ENCODE peak calls at places on chromosome 6, in five cellular contexts. U is AG04450, Y is PC-3, X is tibial nerve, M is lower leg skin. L is an unnamed sample.

GRCh38 chr6:56226946-56227879 is 20.2 kb downstream of the COL21A1 start:
- DNase-seq in M (no peak), Y (peak), U (no peak), X (no peak), L (no peak)

GRCh38 chr6:44542401-44543116 is 155.1 kb downstream of the CDC5L start:
- DNase-seq in Y (no peak), X (no peak), M (no peak), U (no peak), L (no peak)

GRCh38 chr6:139392834-139393233 is 18.4 kb upstream of the CITED2 start:
- DNase-seq in X (no peak), M (no peak), U (no peak), Y (peak), L (no peak)

GRCh38 chr6:12138377-12138776 is 126.3 kb downstream of the HIVEP1 start:
- DNase-seq in X (no peak), U (no peak), M (no peak), Y (no peak), L (no peak)

GRCh38 chr6:1872649-1873131 is 263.0 kb downstream of the FOXC1 start:
- DNase-seq in Y (no peak), M (no peak), U (peak), X (no peak), L (peak)

GRCh38 chr6:131067521-131067920 is 4.5 kb upstream of the EPB41L2 start:
- DNase-seq in Y (no peak), X (no peak), U (no peak), M (no peak), L (no peak)

GRCh38 chr6:2412731-2413130 is 167.3 kb upstream of the GMDS start:
- DNase-seq in M (no peak), X (no peak), Y (peak), U (peak), L (no peak)

GRCh38 chr6:33616113-33616512 is 5.0 kb upstream of the ITPR3 start:
- DNase-seq in Y (no peak), M (no peak), X (no peak), U (no peak), L (no peak)

GRCh38 chr6:108707328-108707976 is 140.8 kb upstream of the ARMC2 start:
- DNase-seq in X (peak), M (no peak), U (no peak), Y (no peak), L (no peak)

GRCh38 chr6:125808591-125808990 is 17.8 kb downstream of the NCOA7 start:
- DNase-seq in M (no peak), Y (no peak), X (no peak), U (no peak), L (no peak)

GRCh38 chr6:163218361-163218894 is 196.1 kb upstream of the QKI start:
- DNase-seq in U (no peak), X (no peak), Y (no peak), M (no peak), L (no peak)

GRCh38 chr6:114339706-114340105 is 3.1 kb downstream of the HS3ST5 start:
- DNase-seq in M (no peak), X (no peak), Y (peak), U (no peak), L (no peak)

GRCh38 chr6:79604583-79605037 is 26.5 kb upstream of the SH3BGRL2 start:
- DNase-seq in U (peak), M (no peak), X (no peak), Y (no peak), L (peak)

GRCh38 chr6:104644848-104645247 is 214.9 kb downstream of the HACE1 start:
- DNase-seq in M (no peak), X (no peak), U (no peak), Y (no peak), L (no peak)

GRCh38 chr6:16179970-16180431 is 51.1 kb downstream of the MYLIP start:
- DNase-seq in U (no peak), X (no peak), Y (no peak), M (no peak), L (no peak)

GRCh38 chr6:36949636-36950035 is 4.9 kb upstream of the PI16 start:
- DNase-seq in M (no peak), X (no peak), Y (peak), U (no peak), L (peak)

GRCh38 chr6:90098025-90098474 is 198.6 kb downstream of the BACH2 start:
- DNase-seq in M (peak), U (peak), Y (peak), X (peak), L (peak)

GRCh38 chr6:89369009-89369408 is 16.5 kb upstream of the UBE2J1 start:
- DNase-seq in U (peak), Y (peak), X (peak), M (no peak), L (peak)

GRCh38 chr6:30826961-30827342 is 57.4 kb upstream of the DDR1 start:
- DNase-seq in M (no peak), X (no peak), U (no peak), Y (peak), L (peak)

GRCh38 chr6:124964084-124964763 is 2.0 kb downstream of the RNF217 start:
- DNase-seq in U (no peak), X (peak), M (peak), Y (no peak), L (peak)

GRCh38 chr6:77368660-77369313 is 94.5 kb downstream of the HTR1B start:
- DNase-seq in U (no peak), Y (no peak), X (no peak), M (peak), L (peak)

GRCh38 chr6:47759364-47759763 is 22.5 kb upstream of the OPN5 start:
- DNase-seq in U (no peak), M (no peak), X (no peak), Y (peak), L (no peak)

GRCh38 chr6:133779916-133780315 is 109.0 kb upstream of the TCF21 start:
- DNase-seq in X (no peak), Y (no peak), U (no peak), M (no peak), L (no peak)

GRCh38 chr6:16802071-16802470 is 40.8 kb upstream of the ATXN1 start:
- DNase-seq in X (no peak), Y (no peak), U (no peak), M (peak), L (no peak)

GRCh38 chr6:56851541-56852248 is 103.2 kb upstream of the BEND6 start:
- DNase-seq in U (peak), M (peak), X (peak), Y (peak), L (peak)

GRCh38 chr6:2706482-2706881 is 44.2 kb downstream of the MYLK4 start:
- DNase-seq in X (no peak), U (no peak), Y (no peak), M (no peak), L (no peak)

GRCh38 chr6:159233365-159234101 is 64.3 kb downstream of the FNDC1 start:
- DNase-seq in M (no peak), U (no peak), X (no peak), Y (no peak), L (no peak)

GRCh38 chr6:131917763-131918649 is 33.2 kb downstream of the CCN2 start:
- DNase-seq in X (no peak), U (no peak), M (no peak), Y (no peak), L (no peak)

GRCh38 chr6:158329531-158329930 is 17.3 kb downstream of the TULP4 start:
- DNase-seq in X (no peak), Y (no peak), M (no peak), U (no peak), L (no peak)

GRCh38 chr6:154932562-154933027 is 62.5 kb upstream of the TIAM2 start:
- DNase-seq in M (no peak), U (peak), Y (peak), X (no peak), L (peak)

GRCh38 chr6:139336488-139336887 is 38.0 kb downstream of the CITED2 start:
- DNase-seq in U (no peak), Y (no peak), M (no peak), X (no peak), L (peak)

GRCh38 chr6:156087487-156087886 is 631.8 kb upstream of the NOX3 start:
- DNase-seq in U (no peak), M (no peak), X (no peak), Y (no peak), L (no peak)

GRCh38 chr6:67544851-67545452 is 1090.1 kb upstream of the ADGRB3 start:
- DNase-seq in U (no peak), Y (no peak), M (no peak), X (no peak), L (peak)

GRCh38 chr6:12297363-12298016 is 7.3 kb downstream of the EDN1 start:
- DNase-seq in X (no peak), M (no peak), Y (no peak), U (no peak), L (no peak)

GRCh38 chr6:94736231-94736630 is 841.1 kb upstream of the MANEA start:
- DNase-seq in M (no peak), X (no peak), U (no peak), Y (no peak), L (no peak)

GRCh38 chr6:90131614-90132423 is 164.8 kb downstream of the BACH2 start:
- DNase-seq in U (peak), Y (no peak), M (peak), X (peak), L (no peak)

GRCh38 chr6:2426561-2427340 is 181.3 kb upstream of the GMDS start:
- DNase-seq in X (no peak), Y (no peak), M (no peak), U (no peak), L (no peak)

GRCh38 chr6:75479712-75480111 is 13.9 kb downstream of the FILIP1 start:
- DNase-seq in M (no peak), Y (no peak), X (no peak), U (no peak), L (no peak)

GRCh38 chr6:113847435-113847834 is 9.7 kb upstream of the MARCKS start:
- DNase-seq in U (no peak), Y (no peak), M (no peak), X (no peak), L (no peak)

GRCh38 chr6:136137008-136137689 is 113.0 kb downstream of the MTFR2 start:
- DNase-seq in X (no peak), U (no peak), Y (peak), M (no peak), L (no peak)

DNA sequence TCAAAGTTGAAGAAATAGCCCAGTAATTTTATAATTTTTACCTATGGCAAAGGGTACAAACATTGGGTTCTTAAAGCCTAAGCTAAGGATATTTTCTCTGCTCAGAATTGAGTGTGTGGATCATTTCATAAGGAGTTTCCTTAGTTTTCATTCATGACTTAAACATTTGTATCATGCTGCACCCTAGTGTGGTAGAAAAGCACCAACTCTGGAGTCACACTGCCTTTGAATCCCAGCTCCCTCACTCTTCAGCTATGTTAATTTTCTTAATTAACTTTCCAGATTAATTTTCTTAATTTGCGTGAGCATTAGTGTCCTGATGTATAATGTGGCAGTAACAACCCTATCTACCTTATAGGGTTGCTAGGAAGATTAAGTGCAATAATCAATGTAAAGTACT is 31.4 kb downstream of the DSE start:
- DNase-seq in X (no peak), U (no peak), M (no peak), Y (no peak), L (no peak)
- TF ChIP-seq CTCF in X (no peak), U (no peak), M (no peak), Y (no peak), L (peak)

GRCh38 chr6:20873425-20874190 is 339.4 kb downstream of the CDKAL1 start:
- DNase-seq in Y (peak), X (no peak), M (no peak), U (no peak), L (peak)
- TF ChIP-seq CTCF in Y (peak), X (no peak), M (no peak), U (no peak), L (no peak)

DNA sequence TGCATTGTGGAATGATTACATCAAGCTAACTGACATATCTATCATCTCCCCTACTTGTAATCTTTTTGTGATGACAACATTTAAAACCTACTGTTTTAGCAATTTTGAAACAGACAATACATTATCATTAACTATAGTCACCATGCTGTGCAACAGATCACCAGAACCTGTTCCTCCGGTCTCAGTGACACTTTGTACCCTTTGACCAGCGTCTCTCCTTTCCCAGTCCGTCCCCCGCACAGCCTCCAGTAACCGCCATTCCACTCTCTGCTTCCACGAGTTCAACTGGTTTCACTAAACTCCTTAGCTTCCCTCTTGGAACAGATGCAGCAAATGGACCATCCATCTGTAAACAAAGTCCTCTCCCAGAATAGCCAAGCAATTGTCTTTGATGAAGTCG is 21.8 kb downstream of the LRP11 start:
- DNase-seq in X (no peak), U (no peak), Y (no peak), M (no peak), L (no peak)
- TF ChIP-seq CTCF in X (no peak), U (no peak), Y (no peak), M (no peak), L (no peak)

DNA sequence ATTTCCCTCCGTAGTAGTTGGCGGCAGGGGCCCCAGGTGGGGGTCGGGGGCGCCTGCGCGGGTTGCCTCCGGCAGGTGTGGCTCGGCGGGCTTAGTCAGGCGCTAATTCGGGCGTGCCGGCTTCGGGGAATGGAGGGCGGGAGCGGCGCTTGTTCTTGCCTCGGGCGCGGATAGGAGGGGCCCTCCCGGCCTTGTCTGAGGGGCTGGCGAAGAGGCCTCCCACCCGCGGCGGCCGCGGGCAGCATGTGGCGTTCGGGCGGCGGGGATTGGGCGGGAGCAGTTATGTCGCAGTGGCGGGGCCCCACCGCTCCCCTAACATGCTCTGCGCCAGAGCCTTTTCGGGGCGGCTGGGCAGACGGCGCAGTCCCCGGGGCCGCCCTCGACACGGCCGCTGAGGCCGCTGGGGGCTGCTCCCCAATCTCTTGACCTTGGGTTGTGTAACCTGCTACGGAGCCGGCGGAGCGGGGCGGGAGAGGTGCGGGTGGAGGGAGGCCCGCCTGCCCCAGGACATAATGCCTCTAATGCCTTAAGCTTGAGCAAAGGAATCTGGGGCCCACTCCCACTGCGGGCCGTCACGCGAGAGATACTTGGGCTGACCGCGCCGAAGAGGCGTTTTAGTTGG is 1.1 kb downstream of the AMD1 start:
- DNase-seq in Y (no peak), M (peak), X (no peak), U (no peak), L (peak)
- TF ChIP-seq CTCF in Y (no peak), M (no peak), X (no peak), U (no peak), L (no peak)

DNA sequence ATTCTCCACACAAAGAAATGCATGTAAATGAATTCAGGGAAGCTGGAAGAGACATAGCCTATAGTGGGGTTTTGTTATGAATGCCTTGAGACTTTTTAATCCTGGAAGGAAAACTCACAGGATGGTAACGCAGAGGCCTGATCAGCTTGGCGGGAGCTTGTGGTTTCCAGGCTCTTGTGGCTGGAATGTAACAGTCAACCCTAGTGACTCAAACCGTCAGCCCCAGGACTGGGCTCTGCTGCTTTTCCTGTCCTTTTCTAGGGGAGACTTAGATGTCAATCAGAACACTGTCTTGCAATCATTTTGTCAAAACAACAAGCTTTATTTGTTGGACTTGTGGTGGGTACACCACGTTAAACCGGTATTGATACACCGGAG is 34.9 kb downstream of the KIF25 start:
- DNase-seq in Y (peak), M (peak), U (peak), X (no peak), L (peak)
- TF ChIP-seq CTCF in Y (no peak), M (no peak), U (peak), X (no peak), L (no peak)

DNA sequence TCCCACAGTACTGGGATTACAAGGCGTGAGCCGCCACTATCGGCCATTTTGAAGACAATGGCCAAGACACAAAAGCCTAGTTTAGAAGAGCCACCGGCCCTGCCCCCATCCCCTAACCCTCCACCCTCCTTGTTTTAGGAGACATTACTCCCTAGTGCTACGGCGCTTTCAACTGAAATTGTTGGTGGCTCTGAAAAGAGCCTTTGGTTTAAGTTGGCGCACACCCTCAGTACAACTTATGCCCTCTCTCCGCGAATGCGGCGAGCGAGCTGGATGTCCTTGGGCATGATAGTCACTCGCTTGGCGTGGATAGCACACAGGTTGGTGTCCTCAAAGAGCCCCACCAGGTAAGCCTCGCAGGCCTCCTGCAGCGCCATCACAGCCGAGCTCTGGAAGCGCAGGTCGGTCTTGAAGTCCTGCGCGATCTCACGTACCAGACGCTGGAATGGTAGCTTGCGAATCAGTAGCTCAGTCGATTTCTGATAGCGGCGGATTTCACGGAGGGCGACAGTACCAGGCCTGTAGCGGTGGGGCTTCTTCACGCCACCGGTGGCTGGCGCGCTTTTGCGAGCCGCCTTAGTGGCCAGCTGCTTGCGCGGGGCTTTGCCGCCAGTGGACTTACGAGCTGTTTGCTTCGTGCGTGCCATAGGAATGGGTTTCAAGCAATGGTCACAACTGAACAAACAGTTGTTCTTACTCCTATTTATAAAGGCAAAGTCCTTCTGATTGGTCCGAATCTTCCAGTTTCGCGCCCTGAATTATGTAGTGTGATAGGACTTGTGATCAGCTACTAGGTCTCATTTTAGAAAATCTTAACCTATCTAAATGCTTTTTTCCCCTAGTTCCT is 114.8 kb upstream of the BTN3A2 start:
- DNase-seq in U (no peak), Y (peak), X (peak), M (no peak), L (peak)
- TF ChIP-seq CTCF in U (peak), Y (peak), X (no peak), M (no peak), L (peak)

DNA sequence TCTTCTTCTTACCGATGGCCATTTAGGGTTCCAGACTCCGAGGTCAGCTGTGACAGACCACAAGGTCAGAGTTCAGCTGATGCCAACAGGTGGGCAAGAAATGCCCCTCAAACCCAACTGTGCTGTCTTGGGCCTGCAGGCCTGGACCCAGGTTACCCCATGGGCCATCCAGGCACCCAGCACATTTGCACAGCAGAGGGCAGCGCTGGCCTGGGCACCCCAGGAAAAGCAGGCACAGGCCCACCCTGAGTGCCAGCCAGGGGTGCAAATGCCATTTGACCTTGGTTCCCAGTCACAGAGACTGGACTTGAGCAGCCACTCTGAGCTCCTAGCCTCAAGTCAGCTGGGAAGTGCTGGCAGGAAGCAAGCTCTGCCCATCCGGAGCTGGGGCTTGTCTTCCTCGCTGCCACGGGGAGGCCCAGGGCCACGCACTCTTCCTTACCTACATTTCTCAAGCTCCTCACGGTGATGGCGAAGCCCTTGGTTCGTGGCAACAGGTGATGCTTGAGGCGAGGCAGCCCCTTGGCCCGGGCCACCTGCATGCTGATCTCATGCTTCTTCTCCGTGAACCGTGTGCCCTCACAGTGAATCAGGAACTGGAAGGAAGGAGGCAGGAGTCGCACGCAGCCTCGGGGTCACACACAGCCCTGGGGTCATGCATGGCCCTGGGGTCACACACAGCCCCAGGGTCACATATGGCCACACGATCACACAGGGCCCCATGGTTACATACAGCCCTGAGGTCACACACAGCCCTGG is 120.8 kb downstream of the AGPAT4 start:
- DNase-seq in X (no peak), M (no peak), U (no peak), Y (no peak), L (peak)
- TF ChIP-seq CTCF in X (peak), M (no peak), U (peak), Y (peak), L (peak)

L was measured in MCF 10A.